ENCODE peak calls at places on chromosomes 12 and 14, in six cellular contexts. T, F, Q, Y, N and P are unnamed samples.

GRCh38 chr14:63277784-63278183 is 41.0 kb downstream of the GPHB5 start:
- DNase-seq in F (no peak), Y (no peak), N (no peak), T (no peak), Q (no peak), P (no peak)

GRCh38 chr12:21607701-21608100 is 3.1 kb upstream of the GYS2 start:
- DNase-seq in N (peak), T (no peak), F (no peak), Q (no peak), Y (no peak), P (no peak)

GRCh38 chr14:65042731-65043372 is 56.2 kb downstream of the FNTB start:
- DNase-seq in Y (no peak), Q (no peak), F (no peak), T (no peak), N (no peak), P (no peak)

GRCh38 chr14:90777830-90778467 is 38.3 kb downstream of the TTC7B start:
- DNase-seq in N (no peak), Y (no peak), F (no peak), T (peak), Q (no peak), P (no peak)

GRCh38 chr12:131766382-131767107 is 55.7 kb downstream of the SFSWAP start:
- DNase-seq in Q (no peak), T (no peak), Y (no peak), N (no peak), F (no peak), P (no peak)

GRCh38 chr12:72271741-72272661 is at the start of gene TRHDE:
- DNase-seq in Q (no peak), Y (no peak), T (peak), F (no peak), N (peak), P (no peak)

GRCh38 chr12:113371808-113372207 is 13.4 kb downstream of the PLBD2 start:
- DNase-seq in F (no peak), Q (no peak), T (no peak), N (no peak), Y (no peak), P (no peak)

GRCh38 chr12:112198120-112198733 is 72.9 kb downstream of the TRAFD1 start:
- DNase-seq in F (no peak), T (no peak), Q (peak), Y (peak), N (peak), P (no peak)

GRCh38 chr12:89786177-89786810 is 77.7 kb upstream of the ATP2B1 start:
- DNase-seq in T (no peak), F (no peak), Q (no peak), N (no peak), Y (no peak), P (no peak)

GRCh38 chr14:89171168-89171567 is 245.9 kb downstream of the FOXN3 start:
- DNase-seq in F (no peak), Q (no peak), N (no peak), T (no peak), Y (no peak), P (no peak)

GRCh38 chr12:105378821-105379400 is 48.4 kb downstream of the C12orf75 start:
- DNase-seq in T (no peak), Q (no peak), F (no peak), N (peak), Y (no peak), P (no peak)

GRCh38 chr12:90017316-90017715 is 308.7 kb upstream of the ATP2B1 start:
- DNase-seq in Q (no peak), T (no peak), N (no peak), F (no peak), Y (no peak), P (no peak)

GRCh38 chr14:101780887-101781239 is 19.4 kb downstream of the PPP2R5C start:
- DNase-seq in Y (no peak), N (peak), Q (no peak), F (no peak), T (no peak), P (no peak)

GRCh38 chr12:110540048-110540447 is 37.9 kb downstream of the RAD9B start:
- DNase-seq in F (no peak), Y (no peak), Q (no peak), N (no peak), T (no peak), P (no peak)

GRCh38 chr14:100864960-100865681 is 38.4 kb downstream of the RTL1 start:
- DNase-seq in Y (no peak), F (no peak), T (peak), N (no peak), Q (no peak), P (no peak)

GRCh38 chr14:99879401-99880295 is 86.4 kb downstream of the EML1 start:
- DNase-seq in T (no peak), Q (no peak), Y (no peak), N (peak), F (no peak), P (no peak)

GRCh38 chr12:109811624-109811995 is 21.6 kb downstream of the TRPV4 start:
- DNase-seq in Y (no peak), N (peak), F (no peak), Q (no peak), T (no peak), P (no peak)

GRCh38 chr12:24617471-24617870 is 331.4 kb downstream of the BCAT1 start:
- DNase-seq in F (no peak), T (no peak), Q (no peak), N (peak), Y (no peak), P (no peak)

GRCh38 chr12:126667340-126667739 is 1599.6 kb upstream of the TMEM132C start:
- DNase-seq in Q (no peak), N (no peak), Y (no peak), F (no peak), T (no peak), P (no peak)

GRCh38 chr14:93892505-93892839 is 34.7 kb upstream of the FAM181A start:
- DNase-seq in Q (no peak), Y (no peak), N (no peak), T (no peak), F (no peak), P (no peak)

GRCh38 chr14:34420547-34421150 is 41.4 kb downstream of the SPTSSA start:
- DNase-seq in T (no peak), F (no peak), Q (no peak), N (no peak), Y (no peak), P (no peak)

GRCh38 chr14:95265106-95266094 is 54.3 kb downstream of the CLMN start:
- DNase-seq in F (peak), T (no peak), N (peak), Y (no peak), Q (no peak), P (no peak)

GRCh38 chr12:111038941-111039340 is 118.6 kb upstream of the MYL2 start:
- DNase-seq in Q (no peak), Y (no peak), T (no peak), F (no peak), N (no peak), P (no peak)

GRCh38 chr12:46221255-46222128 is 47.4 kb downstream of the SLC38A1 start:
- DNase-seq in F (no peak), Q (no peak), Y (no peak), N (peak), T (no peak), P (no peak)
- H3K27ac ChIP-seq in F (peak), Q (no peak), Y (peak), N (peak), T (peak), P (no peak)

DNA sequence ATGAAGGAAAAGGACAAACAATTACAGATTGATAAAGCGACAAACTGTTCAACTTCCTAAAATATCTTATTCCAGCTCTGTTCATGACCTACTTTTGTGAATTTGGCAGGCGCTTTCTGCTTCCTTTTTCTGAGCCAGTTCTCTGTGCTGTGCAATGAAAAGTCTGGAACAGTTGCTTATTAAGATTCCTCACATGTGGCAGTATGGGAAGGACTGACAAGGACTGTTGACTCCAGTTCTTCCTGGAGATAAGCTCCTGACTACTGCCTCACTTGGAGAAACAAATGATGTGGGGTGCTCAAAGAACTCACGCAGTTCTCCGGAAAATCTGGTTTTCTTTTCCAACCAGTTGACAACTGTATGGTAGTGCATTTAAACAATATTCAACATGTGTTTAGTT is 58.3 kb upstream of the ANP32D start:
- DNase-seq in T (no peak), N (no peak), Q (no peak), Y (no peak), F (no peak), P (no peak)
- H3K27ac ChIP-seq in T (no peak), N (no peak), Q (no peak), Y (no peak), F (peak), P (peak)

DNA sequence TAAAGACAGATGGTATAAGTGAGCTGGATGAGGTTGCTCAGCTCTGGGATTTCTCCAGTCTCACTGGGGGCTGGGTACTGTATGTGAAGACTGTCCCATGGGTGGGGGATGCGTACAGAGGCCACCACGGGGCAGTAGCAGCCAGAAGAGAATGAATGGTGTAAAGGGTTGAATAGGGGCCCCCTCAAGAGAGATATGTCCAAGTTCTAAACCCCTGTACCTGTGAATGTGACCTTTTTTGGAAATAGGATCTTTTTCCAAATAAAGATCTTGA is 21.8 kb upstream of the BCDIN3D start:
- DNase-seq in Q (no peak), F (no peak), T (no peak), Y (no peak), N (no peak), P (no peak)
- H3K27ac ChIP-seq in Q (no peak), F (no peak), T (no peak), Y (no peak), N (no peak), P (no peak)

GRCh38 chr12:87845995-87846483 is 183.2 kb downstream of the C12orf50 start:
- DNase-seq in Y (no peak), N (peak), F (no peak), T (no peak), Q (no peak), P (no peak)
- H3K27ac ChIP-seq in Y (no peak), N (no peak), F (no peak), T (no peak), Q (no peak), P (no peak)